ENCODE peak calls at places on chromosomes 4 and X, in four cellular contexts. Y is activated CD8-positive, alpha-beta T cell treated with anti-CD3 and anti-CD28 coated beads for 36 hours; M is pancreas; S is natural killer cell. C is an unnamed sample.
A peak's percentile ranks its signal among the peaks of the same experiment; 100 is the strongest.

GRCh38 chr4:168995537-168996295 is 14.3 kb downstream of the CBR4 start:
- ATAC-seq in Y (no peak), M (no peak), S (peak; percentile 56), C (no peak)

GRCh38 chrX:46860536-46860935 is 23.7 kb downstream of the RP2 start:
- ATAC-seq in S (no peak), Y (no peak), M (no peak), C (no peak)

GRCh38 chr4:157824006-157824405 is 348.8 kb downstream of the GASK1B start:
- ATAC-seq in Y (no peak), S (no peak), M (no peak), C (no peak)

GRCh38 chr4:2497931-2498330 is 29.0 kb downstream of the RNF4 start:
- ATAC-seq in M (no peak), S (peak; percentile 18), Y (no peak), C (no peak)

GRCh38 chrX:66110112-66110511 is 53.9 kb upstream of the HEPH start:
- ATAC-seq in S (peak; percentile 58), M (no peak), Y (no peak), C (no peak)

GRCh38 chr4:74109894-74110605 is 11.1 kb upstream of the CXCL2 start:
- ATAC-seq in Y (no peak), S (no peak), M (peak; percentile 53), C (no peak)

GRCh38 chr4:71052716-71053115 is 59.3 kb downstream of the DCK start:
- ATAC-seq in S (no peak), M (no peak), Y (no peak), C (no peak)

GRCh38 chr4:6539009-6539764 is 35.8 kb upstream of the MAN2B2 start:
- ATAC-seq in S (no peak), M (no peak), Y (no peak), C (no peak)

GRCh38 chr4:11632015-11632414 is 203.3 kb upstream of the HS3ST1 start:
- ATAC-seq in Y (no peak), M (no peak), S (no peak), C (no peak)

GRCh38 chrX:16445166-16445752 is 204.7 kb upstream of the S100G start:
- ATAC-seq in Y (peak; percentile 64), M (no peak), S (peak; percentile 84), C (peak; percentile 50)

C was measured in activated T-helper 17 cell treated with anti-CD3 and anti-CD28 coated beads, Interleukin-2, amount 50 U/mL, for 72 hours.